ENCODE peak calls at places on chromosomes 13 and 19, in four cellular contexts. T is adrenal gland, Y is transverse colon, G is uterus. M is an unnamed sample.

GRCh38 chr19:6030214-6030507 is 52.2 kb upstream of the RANBP3 start:
- DNase-seq in G (no peak), Y (no peak), T (no peak), M (no peak)

GRCh38 chr19:49244256-49244655 is 80.7 kb downstream of the SLC6A16 start:
- DNase-seq in G (no peak), Y (no peak), T (no peak), M (no peak)

GRCh38 chr19:45346449-45346848 is 5.9 kb downstream of the KLC3 start:
- DNase-seq in T (no peak), Y (no peak), G (no peak), M (no peak)

GRCh38 chr19:2179095-2179494 is 15.4 kb downstream of the DOT1L start:
- DNase-seq in Y (no peak), G (no peak), T (no peak), M (no peak)

GRCh38 chr13:44648392-44649117 is 72.4 kb upstream of the TSC22D1 start:
- DNase-seq in T (no peak), G (no peak), Y (no peak), M (peak)

GRCh38 chr13:26983533-26984315 is 187.9 kb downstream of the USP12 start:
- DNase-seq in Y (no peak), T (no peak), G (no peak), M (peak)

GRCh38 chr19:30830875-30831274 is 458.7 kb downstream of the ZNF536 start:
- DNase-seq in Y (no peak), G (no peak), T (no peak), M (no peak)

GRCh38 chr13:50613356-50613831 is 230.1 kb downstream of the DLEU7 start:
- DNase-seq in T (no peak), G (no peak), Y (no peak), M (no peak)

GRCh38 chr19:38684078-38684861 is 36.8 kb downstream of the ACTN4 start:
- DNase-seq in Y (peak), G (peak), T (peak), M (peak)

GRCh38 chr13:68304287-68304893 is 1074.3 kb upstream of the PCDH9 start:
- DNase-seq in G (no peak), Y (no peak), T (no peak), M (peak)

GRCh38 chr19:1663854-1664253 is 11.4 kb upstream of the TCF3 start:
- DNase-seq in T (no peak), G (no peak), Y (no peak), M (no peak)

GRCh38 chr13:114043421-114044053 is 69.7 kb upstream of the C13orf46 start:
- DNase-seq in T (peak), Y (peak), G (peak), M (peak)

GRCh38 chr19:45824041-45824471 is 8.9 kb upstream of the RSPH6A start:
- DNase-seq in Y (no peak), T (peak), G (no peak), M (no peak)

GRCh38 chr19:46639356-46640061 is 3.5 kb upstream of the GNG8 start:
- DNase-seq in G (peak), Y (peak), T (peak), M (peak)

GRCh38 chr13:30696278-30697176 is 38.8 kb upstream of the ALOX5AP start:
- DNase-seq in Y (peak), G (no peak), T (peak), M (peak)

GRCh38 chr19:10085641-10086031 is 481 bp upstream of the SHFL start:
- DNase-seq in G (no peak), Y (no peak), T (no peak), M (no peak)

GRCh38 chr19:10087296-10088061 is 1.4 kb downstream of the SHFL start:
- DNase-seq in G (no peak), Y (no peak), T (no peak), M (peak)

GRCh38 chr19:10084803-10085202 is 1.3 kb upstream of the SHFL start:
- DNase-seq in Y (no peak), T (no peak), G (no peak), M (no peak)

GRCh38 chr19:10086904-10087256 is 763 bp downstream of the SHFL start:
- DNase-seq in T (no peak), G (peak), Y (no peak), M (peak)

DNA sequence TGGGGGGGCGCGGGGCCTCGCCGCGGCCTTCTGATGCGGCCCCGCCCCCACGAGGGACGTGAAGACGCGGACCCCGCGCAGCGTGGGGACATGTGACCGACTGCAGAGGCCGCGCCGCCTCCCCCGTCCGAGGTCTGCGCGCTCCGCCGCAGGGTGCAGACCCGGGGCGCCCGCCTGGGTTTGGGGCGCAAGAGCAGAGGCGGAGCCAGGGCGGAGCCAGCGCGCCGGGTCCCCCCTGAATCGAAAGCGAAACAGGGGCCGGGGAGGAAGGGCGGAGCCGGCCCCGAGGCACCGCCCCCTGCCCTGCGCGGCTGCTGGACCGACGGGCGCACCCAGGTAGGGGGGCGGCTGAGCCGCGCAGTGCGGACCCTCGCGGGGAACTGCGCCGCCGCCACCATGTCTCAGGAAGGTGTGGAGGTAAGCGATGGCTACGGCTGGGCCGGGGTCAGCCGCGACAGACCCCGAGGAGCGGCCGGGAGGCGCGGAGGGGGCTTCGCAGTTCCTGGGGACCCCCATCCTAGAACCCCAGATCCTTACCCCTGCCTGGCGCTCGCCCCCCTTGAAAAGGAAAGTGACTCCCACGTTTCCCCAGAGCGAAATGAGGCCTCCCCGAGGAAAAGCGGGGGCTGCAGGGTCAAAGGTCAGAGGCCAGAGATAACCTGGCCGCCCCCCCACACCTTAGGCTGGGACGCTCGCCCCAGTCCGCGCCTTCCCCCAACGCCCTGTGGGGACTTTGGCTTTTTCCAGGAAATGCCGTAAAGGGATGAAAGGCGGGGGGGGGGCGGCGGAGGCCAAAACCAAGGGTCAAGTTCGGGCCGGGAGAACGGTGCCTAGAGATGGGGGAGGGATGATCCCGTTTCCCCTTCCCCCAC is at the start of gene SHFL:
- DNase-seq in G (peak), Y (peak), T (peak), M (peak)
- H3K4me3 ChIP-seq in G (peak), Y (peak), T (peak), M (peak)

GRCh38 chr19:53193534-53194222 is 520 bp upstream of the ZNF665 start:
- DNase-seq in Y (no peak), G (no peak), T (no peak), M (no peak)

GRCh38 chr19:53195265-53195879 is 2.2 kb upstream of the ZNF665 start:
- DNase-seq in G (peak), T (peak), Y (peak), M (peak)

GRCh38 chr19:53192771-53193533 is at the start of gene ZNF665:
- DNase-seq in Y (peak), T (peak), G (peak), M (peak)

DNA sequence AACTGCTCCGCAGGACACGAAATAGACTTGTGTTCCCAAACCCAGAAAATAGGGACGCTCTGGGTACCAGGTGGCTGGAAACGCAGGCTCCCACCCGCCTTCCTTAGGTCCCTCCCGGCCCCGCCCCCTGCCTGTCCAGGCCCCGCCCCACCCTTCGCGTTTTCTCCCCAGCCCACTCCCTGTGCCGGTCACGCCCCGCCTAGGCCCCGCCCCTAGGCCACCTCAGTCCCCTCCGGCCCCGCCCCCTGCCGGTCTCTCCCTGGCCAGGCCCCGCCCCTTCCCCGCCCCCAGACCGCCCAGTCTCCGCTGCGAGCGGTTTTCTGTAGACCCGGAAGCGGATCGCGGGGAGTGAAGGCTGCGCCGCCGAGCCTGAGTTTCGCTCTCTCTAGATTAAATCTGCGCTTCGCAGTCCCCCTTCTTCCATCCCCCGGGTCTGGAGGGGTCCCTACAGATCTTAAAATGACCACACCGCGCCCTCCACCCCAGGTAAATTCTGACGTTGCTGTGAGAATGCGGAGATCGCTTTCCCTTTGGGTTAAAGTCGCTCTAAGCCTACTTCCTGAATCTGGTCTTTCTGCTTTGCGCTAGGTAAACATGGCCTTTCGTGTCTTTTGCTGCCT is 3.7 kb upstream of the ZNF665 start:
- DNase-seq in G (peak), T (peak), Y (peak), M (peak)
- TF ChIP-seq POLR2A in G (peak), T (peak), Y (peak), M (no peak)

GRCh38 chr19:15287496-15287895 is 44.8 kb downstream of the BRD4 start:
- DNase-seq in T (no peak), Y (no peak), G (no peak), M (no peak)
- H3K4me3 ChIP-seq in T (no peak), Y (no peak), G (no peak), M (no peak)

GRCh38 chr13:77574076-77574475 is 38.6 kb downstream of the SCEL start:
- DNase-seq in G (no peak), T (no peak), Y (no peak), M (no peak)

GRCh38 chr13:77571956-77572355 is 36.5 kb downstream of the SCEL start:
- DNase-seq in T (no peak), G (no peak), Y (no peak), M (no peak)
- TF ChIP-seq POLR2A in T (no peak), G (no peak), Y (no peak), M (no peak)

DNA sequence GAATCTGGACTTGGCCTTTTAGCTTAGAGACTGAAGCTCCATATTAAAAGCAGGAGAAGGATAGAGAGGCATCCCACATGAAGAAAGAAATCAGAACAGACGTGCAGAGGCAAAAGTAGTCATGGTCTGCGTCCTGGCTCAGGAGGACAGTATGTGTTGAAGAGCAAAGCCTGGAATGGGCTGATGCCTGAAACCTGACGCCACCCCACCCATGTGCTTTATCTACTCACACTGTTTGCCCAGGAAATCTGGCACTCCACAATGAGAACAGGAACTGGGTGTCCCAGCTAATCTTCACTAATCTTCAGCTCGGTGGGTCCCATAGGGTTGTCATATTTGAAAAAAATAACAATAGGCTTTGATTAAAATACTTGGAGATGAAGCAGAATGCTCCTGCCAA is 549.0 kb upstream of the GPC6 start:
- DNase-seq in T (no peak), Y (no peak), G (no peak), M (no peak)
- H3K4me3 ChIP-seq in T (no peak), Y (no peak), G (no peak), M (no peak)

GRCh38 chr13:112768795-112769411 is 79.1 kb downstream of the ATP11A start:
- DNase-seq in G (no peak), Y (peak), T (peak), M (no peak)
- TF ChIP-seq POLR2A in G (no peak), Y (no peak), T (peak), M (no peak)

GRCh38 chr19:29519931-29520330 is 5.9 kb upstream of the VSTM2B start:
- DNase-seq in Y (no peak), G (no peak), T (no peak), M (no peak)
- H3K4me3 ChIP-seq in Y (no peak), G (no peak), T (no peak), M (no peak)

GRCh38 chr19:44164673-44165512 is at the start of gene ZNF226:
- DNase-seq in T (peak), Y (peak), G (peak), M (peak)
- TF ChIP-seq POLR2A in T (peak), Y (peak), G (no peak), M (peak)

GRCh38 chr13:24540236-24541126 is 27.9 kb upstream of the PARP4 start:
- DNase-seq in Y (no peak), T (no peak), G (no peak), M (peak)

GRCh38 chr13:24539500-24540165 is 27.1 kb upstream of the PARP4 start:
- DNase-seq in T (no peak), G (no peak), Y (no peak), M (peak)

GRCh38 chr13:24541127-24541475 is 28.5 kb upstream of the PARP4 start:
- DNase-seq in Y (no peak), G (no peak), T (no peak), M (no peak)
- H3K4me3 ChIP-seq in Y (peak), G (no peak), T (no peak), M (peak)